ENCODE peak calls at places on chromosome 2, in four cellular contexts. Q is fibroblast of lung, B is fibroblast of mammary gland, S is AG04450. K is an unnamed sample.

GRCh38 chr2:197184959-197185586 is 125.5 kb downstream of the ANKRD44 start:
- DNase-seq in Q (peak), B (peak), S (no peak), K (peak)

GRCh38 chr2:182767578-182767977 is 51.5 kb downstream of the DNAJC10 start:
- DNase-seq in Q (peak), B (peak), S (no peak), K (peak)

GRCh38 chr2:72141881-72142742 is 5.5 kb downstream of the CYP26B1 start:
- DNase-seq in Q (no peak), B (no peak), S (no peak), K (no peak)

GRCh38 chr2:150612957-150613710 is 125.7 kb upstream of the RND3 start:
- DNase-seq in Q (no peak), B (no peak), S (no peak), K (no peak)

GRCh38 chr2:50751255-50752069 is 280.5 kb downstream of the NRXN1 start:
- DNase-seq in Q (peak), B (no peak), S (no peak), K (no peak)

GRCh38 chr2:79827881-79828280 is 315.0 kb downstream of the CTNNA2 start:
- DNase-seq in Q (no peak), B (no peak), S (no peak), K (no peak)

GRCh38 chr2:18500333-18500732 is 60.1 kb downstream of the RDH14 start:
- DNase-seq in Q (peak), B (peak), S (peak), K (peak)

GRCh38 chr2:96500385-96501066 is 4.6 kb downstream of the NEURL3 start:
- DNase-seq in Q (no peak), B (no peak), S (no peak), K (no peak)

GRCh38 chr2:26764078-26764887 is at the start of gene SLC35F6:
- DNase-seq in Q (peak), B (peak), S (peak), K (peak)

GRCh38 chr2:233938676-233939370 is 21.6 kb downstream of the TRPM8 start:
- DNase-seq in Q (no peak), B (no peak), S (no peak), K (no peak)

GRCh38 chr2:180559038-180559437 is 421.4 kb upstream of the UBE2E3 start:
- DNase-seq in Q (no peak), B (no peak), S (no peak), K (no peak)

GRCh38 chr2:85308951-85309555 is 18.7 kb downstream of the TGOLN2 start:
- DNase-seq in Q (peak), B (peak), S (no peak), K (no peak)

GRCh38 chr2:142165790-142166189 is 35.0 kb upstream of the LRP1B start:
- DNase-seq in Q (peak), B (peak), S (peak), K (no peak)

GRCh38 chr2:1881502-1881901 is 137.2 kb upstream of the PXDN start:
- DNase-seq in Q (no peak), B (no peak), S (no peak), K (no peak)

GRCh38 chr2:19256239-19256638 is 102.2 kb downstream of the OSR1 start:
- DNase-seq in Q (peak), B (peak), S (peak), K (peak)

GRCh38 chr2:22035333-22035964 is 911.7 kb downstream of the TDRD15 start:
- DNase-seq in Q (no peak), B (no peak), S (no peak), K (no peak)

GRCh38 chr2:157572725-157573124 is 55.9 kb downstream of the ACVR1C start:
- DNase-seq in Q (peak), B (no peak), S (no peak), K (no peak)

GRCh38 chr2:95024306-95024880 is 1.1 kb upstream of the MAL start:
- DNase-seq in Q (no peak), B (no peak), S (no peak), K (no peak)

GRCh38 chr2:86807121-86807461 is 16.4 kb upstream of the CD8A start:
- DNase-seq in Q (no peak), B (no peak), S (no peak), K (no peak)

GRCh38 chr2:86806059-86806857 is 15.5 kb upstream of the CD8A start:
- DNase-seq in Q (no peak), B (no peak), S (no peak), K (no peak)

GRCh38 chr2:86809481-86810121 is 18.9 kb upstream of the CD8A start:
- DNase-seq in Q (no peak), B (no peak), S (no peak), K (no peak)

GRCh38 chr2:86807462-86808275 is 17.0 kb upstream of the CD8A start:
- DNase-seq in Q (peak), B (peak), S (no peak), K (no peak)

DNA sequence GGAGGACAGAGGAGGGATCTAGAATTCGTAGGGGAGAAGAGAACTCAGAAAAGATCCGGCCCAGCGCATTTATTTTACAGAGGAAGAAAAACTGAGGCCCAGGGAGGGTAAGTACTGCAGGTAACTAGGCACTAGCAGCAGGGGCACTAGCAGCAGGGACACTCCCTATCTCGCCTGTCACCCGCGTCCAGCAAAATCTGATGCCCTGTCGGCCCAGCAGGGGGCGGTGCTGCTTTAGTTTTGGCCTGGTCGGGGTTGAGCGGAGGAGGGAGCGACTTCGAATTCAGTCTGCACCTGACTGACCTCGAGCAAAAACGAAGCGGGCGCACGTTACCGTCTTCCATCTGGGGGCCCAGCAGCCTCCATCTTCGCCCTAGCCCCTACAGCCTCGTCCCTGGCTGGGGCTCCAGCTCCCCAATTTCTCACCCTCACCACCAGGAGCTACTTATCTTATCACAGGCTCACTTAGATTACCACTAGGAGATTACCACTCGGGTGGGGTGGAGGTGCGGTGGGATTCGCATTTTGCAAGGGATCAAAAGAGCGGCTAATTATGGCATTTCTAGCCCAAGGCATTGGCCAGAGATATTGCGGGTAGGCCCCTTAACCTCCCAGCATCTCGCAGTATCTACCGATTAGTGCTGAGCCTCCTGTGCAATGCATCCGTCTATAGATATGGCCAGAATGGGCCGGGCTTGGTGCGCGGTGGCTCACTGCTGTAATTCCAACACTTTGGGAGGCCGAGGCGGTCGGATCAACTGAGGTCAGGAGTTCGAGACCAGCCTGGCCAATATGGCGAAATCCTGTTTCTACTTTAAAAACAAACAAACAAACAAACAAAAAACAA is 17.8 kb upstream of the CD8A start:
- DNase-seq in Q (peak), B (peak), S (peak), K (peak)
- H3K4me3 ChIP-seq in Q (no peak), B (peak), S (peak), K (peak)

GRCh38 chr2:231360401-231360800 is 35.1 kb upstream of the B3GNT7 start:
- DNase-seq in Q (no peak), B (no peak), S (no peak), K (no peak)
- TF ChIP-seq CTCF in Q (no peak), B (no peak), S (no peak), K (no peak)

GRCh38 chr2:159138642-159139182 is 147.8 kb downstream of the WDSUB1 start:
- DNase-seq in Q (peak), B (no peak), S (no peak), K (no peak)

GRCh38 chr2:159136405-159136804 is 150.1 kb downstream of the WDSUB1 start:
- DNase-seq in Q (no peak), B (no peak), S (no peak), K (no peak)

GRCh38 chr2:159137511-159138101 is 148.9 kb downstream of the WDSUB1 start:
- DNase-seq in Q (no peak), B (peak), S (no peak), K (no peak)

GRCh38 chr2:159139216-159139933 is 147.1 kb downstream of the WDSUB1 start:
- DNase-seq in Q (no peak), B (peak), S (no peak), K (no peak)

DNA sequence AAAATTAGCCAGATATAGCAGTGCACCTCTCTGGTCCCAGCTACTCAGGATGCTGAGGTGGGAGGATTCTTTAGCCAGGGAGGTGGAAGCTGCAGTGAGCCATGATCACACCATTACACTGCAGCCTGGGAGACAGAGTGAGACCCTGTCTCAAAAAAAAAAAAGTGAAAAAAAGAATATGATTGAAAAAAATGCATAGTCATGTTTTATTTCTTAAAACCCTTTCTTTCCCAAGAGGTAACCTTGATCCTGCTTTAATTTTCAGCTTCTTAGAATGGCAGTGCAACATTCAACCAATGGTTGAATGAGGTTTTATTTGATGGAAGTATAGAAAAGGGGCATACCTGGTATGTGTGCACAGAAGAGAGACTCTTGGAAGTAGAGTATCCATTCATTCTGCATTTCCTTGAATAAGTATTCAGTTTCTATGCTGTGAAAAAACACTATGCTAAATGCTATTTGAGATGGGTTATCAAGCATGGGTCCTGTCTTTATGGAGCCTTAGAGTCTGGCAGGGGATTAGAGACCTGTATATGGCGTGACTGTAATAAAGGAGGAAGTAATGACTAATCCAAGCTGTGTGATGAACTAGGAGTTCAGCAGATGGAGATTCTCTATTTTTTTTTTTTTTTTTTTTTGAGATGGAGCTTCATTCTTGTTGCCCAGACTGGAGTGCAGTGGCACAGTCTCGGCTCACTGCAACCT is 146.3 kb downstream of the WDSUB1 start:
- DNase-seq in Q (peak), B (peak), S (peak), K (no peak)
- H3K4me3 ChIP-seq in Q (no peak), B (no peak), S (no peak), K (no peak)

GRCh38 chr2:37026050-37026449 is 58.1 kb downstream of the HEATR5B start:
- DNase-seq in Q (no peak), B (peak), S (no peak), K (no peak)
- TF ChIP-seq CTCF in Q (peak), B (peak), S (no peak), K (no peak)

GRCh38 chr2:237574894-237575868 is 8.8 kb downstream of the PRLH start:
- DNase-seq in Q (peak), B (peak), S (no peak), K (no peak)

GRCh38 chr2:237572742-237573101 is 6.3 kb downstream of the PRLH start:
- DNase-seq in Q (no peak), B (no peak), S (no peak), K (no peak)

GRCh38 chr2:237575869-237576862 is 9.8 kb downstream of the PRLH start:
- DNase-seq in Q (no peak), B (no peak), S (no peak), K (no peak)

GRCh38 chr2:237573721-237574415 is 7.5 kb downstream of the PRLH start:
- DNase-seq in Q (no peak), B (no peak), S (no peak), K (no peak)

GRCh38 chr2:237574467-237574866 is 8.1 kb downstream of the PRLH start:
- DNase-seq in Q (no peak), B (no peak), S (no peak), K (no peak)
- H3K4me3 ChIP-seq in Q (no peak), B (no peak), S (no peak), K (no peak)

GRCh38 chr2:70474266-70474848 is 79.3 kb downstream of the TGFA start:
- DNase-seq in Q (no peak), B (no peak), S (no peak), K (no peak)
- TF ChIP-seq CTCF in Q (no peak), B (no peak), S (no peak), K (no peak)

GRCh38 chr2:73174244-73174643 is 28.1 kb upstream of the NOTO start:
- DNase-seq in Q (no peak), B (no peak), S (no peak), K (no peak)

GRCh38 chr2:73172963-73173362 is 29.4 kb upstream of the NOTO start:
- DNase-seq in Q (peak), B (peak), S (no peak), K (no peak)

GRCh38 chr2:73174941-73175662 is 27.3 kb upstream of the NOTO start:
- DNase-seq in Q (no peak), B (no peak), S (no peak), K (no peak)

GRCh38 chr2:73175663-73176204 is 26.6 kb upstream of the NOTO start:
- DNase-seq in Q (peak), B (peak), S (no peak), K (no peak)

GRCh38 chr2:73173781-73174180 is 28.6 kb upstream of the NOTO start:
- DNase-seq in Q (no peak), B (no peak), S (no peak), K (no peak)
- H3K4me3 ChIP-seq in Q (no peak), B (no peak), S (no peak), K (no peak)

DNA sequence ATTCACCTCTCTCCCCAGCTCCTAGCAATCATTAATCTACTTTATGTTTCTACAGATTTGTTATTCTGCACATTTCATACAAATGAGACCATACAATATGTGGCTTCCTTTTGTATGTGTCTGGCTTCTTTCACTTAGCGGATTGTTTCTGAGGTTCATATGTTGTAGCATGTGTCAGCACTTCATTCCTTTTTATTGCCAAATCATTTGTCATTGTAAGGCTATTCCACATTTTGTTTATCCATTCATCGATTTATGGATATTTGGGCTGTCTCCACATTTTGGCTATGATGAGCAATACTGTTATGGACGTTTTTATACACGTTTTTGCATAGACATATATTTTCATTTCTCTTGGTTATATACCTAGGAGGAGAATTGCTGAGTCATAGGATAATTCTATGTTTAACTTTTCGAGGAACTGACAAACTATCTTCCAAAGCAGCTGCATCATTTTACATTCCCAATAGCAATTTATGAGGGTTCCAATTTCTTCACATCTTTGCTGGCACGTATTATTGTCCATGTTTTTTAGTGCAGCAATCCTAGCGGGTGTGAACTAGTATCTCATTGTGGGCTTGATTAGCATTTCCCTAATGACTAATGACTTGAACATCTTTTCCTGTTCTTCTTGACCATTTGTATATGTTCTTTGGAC is 48.1 kb upstream of the TBC1D8 start:
- DNase-seq in Q (peak), B (peak), S (no peak), K (no peak)
- TF ChIP-seq CTCF in Q (no peak), B (no peak), S (no peak), K (no peak)

GRCh38 chr2:173680574-173680973 is 284.6 kb downstream of the SP3 start:
- DNase-seq in Q (no peak), B (no peak), S (no peak), K (no peak)
- H3K4me3 ChIP-seq in Q (no peak), B (no peak), S (no peak), K (no peak)